ENCODE peak calls at places on chromosome 12, in seven cellular contexts. I is NCI-H69; Q is stimulated activated effector memory CD8-positive, alpha-beta T cell treated with anti-CD3 and anti-CD28 coated beads, Interleukin-12 subunit alpha, Interleukin-12 subunit beta, amount 100 ng/mL, for 72 hours; G is osteocyte; Y is HuH-7; V is mesothelial cell of epicardium; F is neural crest cell. N is an unnamed sample.

GRCh38 chr12:57632898-57633825 is at the start of gene B4GALNT1:
- DNase-seq in V (no peak), G (no peak), F (peak; percentile 81), Y (peak; percentile 90), I (peak; percentile 88), Q (peak; percentile 66), N (no peak)

GRCh38 chr12:90120627-90121026 is 412.0 kb upstream of the ATP2B1 start:
- DNase-seq in Q (no peak), G (no peak), Y (no peak), I (no peak), V (no peak), F (no peak), N (no peak)

GRCh38 chr12:6700646-6701051 is at the start of gene PIANP:
- DNase-seq in I (peak; percentile 64), V (peak; percentile 63), Q (peak; percentile 27), F (peak; percentile 44), G (peak; percentile 88), Y (peak; percentile 61), N (no peak)

GRCh38 chr12:54016478-54016964 is 7.7 kb downstream of the HOXC8 start:
- DNase-seq in F (no peak), G (no peak), I (peak; percentile 89), Q (no peak), V (no peak), Y (peak; percentile 93), N (peak; percentile 52)

GRCh38 chr12:75974323-75975273 is 57.0 kb downstream of the PHLDA1 start:
- DNase-seq in Y (no peak), I (no peak), F (no peak), V (no peak), G (no peak), Q (no peak), N (no peak)

GRCh38 chr12:13592063-13592942 is 389.1 kb downstream of the GRIN2B start:
- DNase-seq in F (no peak), I (no peak), Q (no peak), G (no peak), Y (no peak), V (no peak), N (no peak)

GRCh38 chr12:85823436-85824179 is 12.6 kb downstream of the RASSF9 start:
- DNase-seq in G (no peak), Q (no peak), V (no peak), Y (no peak), F (no peak), I (no peak), N (no peak)

GRCh38 chr12:122060069-122060468 is 18.5 kb upstream of the MLXIP start:
- DNase-seq in V (no peak), I (no peak), Q (no peak), G (no peak), Y (no peak), F (no peak), N (no peak)

GRCh38 chr12:128534906-128535305 is 267.9 kb downstream of the TMEM132C start:
- DNase-seq in I (peak; percentile 25), Y (no peak), V (no peak), F (no peak), G (no peak), Q (no peak), N (no peak)

GRCh38 chr12:60805340-60805739 is 1209.5 kb downstream of the SLC16A7 start:
- DNase-seq in I (no peak), G (no peak), Y (no peak), F (no peak), Q (no peak), V (no peak), N (no peak)

GRCh38 chr12:57616383-57617101 is 5.3 kb downstream of the ARHGEF25 start:
- DNase-seq in Y (no peak), Q (no peak), V (no peak), F (no peak), I (peak; percentile 40), G (no peak), N (no peak)

GRCh38 chr12:20368653-20369163 is 371 bp downstream of the PDE3A start:
- DNase-seq in V (peak; percentile 20), I (peak; percentile 74), F (peak; percentile 39), Y (peak; percentile 55), Q (no peak), G (peak; percentile 84), N (no peak)

GRCh38 chr12:89556976-89557375 is 31.1 kb upstream of the POC1B start:
- DNase-seq in V (no peak), Q (no peak), G (no peak), Y (no peak), F (no peak), I (peak; percentile 73), N (no peak)

GRCh38 chr12:132176358-132176919 is 32.2 kb downstream of the NOC4L start:
- DNase-seq in F (no peak), I (no peak), Y (no peak), G (no peak), V (no peak), Q (no peak), N (no peak)

GRCh38 chr12:108728820-108729611 is 2.3 kb downstream of the CORO1C start:
- DNase-seq in F (no peak), I (no peak), Q (no peak), G (no peak), V (no peak), Y (no peak), N (no peak)

GRCh38 chr12:632102-632696 is 31.0 kb downstream of the NINJ2 start:
- DNase-seq in Q (no peak), V (no peak), G (no peak), I (peak; percentile 70), F (no peak), Y (peak; percentile 82), N (peak; percentile 88)

GRCh38 chr12:124489220-124489619 is 78.2 kb downstream of the NCOR2 start:
- DNase-seq in I (no peak), Q (no peak), Y (no peak), F (no peak), V (no peak), G (no peak), N (no peak)

GRCh38 chr12:130998136-130998535 is 44.4 kb downstream of the ADGRD1 start:
- DNase-seq in G (no peak), Y (no peak), V (no peak), F (no peak), Q (no peak), I (no peak), N (no peak)

GRCh38 chr12:1053690-1054089 is 62.7 kb downstream of the ERC1 start:
- DNase-seq in G (no peak), V (no peak), F (no peak), Q (no peak), Y (no peak), I (no peak), N (no peak)

GRCh38 chr12:40446385-40446784 is 221.6 kb downstream of the LRRK2 start:
- DNase-seq in Q (no peak), I (peak; percentile 63), Y (peak; percentile 29), F (no peak), G (no peak), V (no peak), N (no peak)

GRCh38 chr12:39230086-39230485 is 212.8 kb downstream of the KIF21A start:
- DNase-seq in V (no peak), Q (no peak), G (no peak), Y (no peak), F (no peak), I (no peak), N (no peak)

GRCh38 chr12:79691299-79692248 is 810 bp upstream of the PAWR start:
- DNase-seq in I (peak; percentile 91), Q (no peak), G (no peak), F (no peak), V (no peak), Y (no peak), N (peak; percentile 73)

N was measured in BJ.